ENCODE peak calls at places on chromosomes 6 and 20, in four cellular contexts. Z is HCT116, Y is upper lobe of left lung, I is Panc1. V is an unnamed sample.

GRCh38 chr6:6678811-6679210 is 90.3 kb downstream of the LY86 start:
- ATAC-seq in Y (no peak), Z (peak), I (no peak), V (no peak)

GRCh38 chr6:137230547-137230946 is 11.4 kb upstream of the IFNGR1 start:
- ATAC-seq in Z (no peak), Y (peak), I (no peak), V (no peak)

GRCh38 chr6:32623693-32624092 is 13.5 kb upstream of the HLA-DQA1 start:
- ATAC-seq in Z (no peak), I (no peak), Y (peak), V (no peak)

GRCh38 chr20:58492795-58493538 is 22.2 kb downstream of the APCDD1L start:
- ATAC-seq in I (no peak), Y (no peak), Z (no peak), V (no peak)

GRCh38 chr6:52260634-52261033 is 16.3 kb upstream of the IL17F start:
- ATAC-seq in Y (no peak), Z (no peak), I (peak), V (no peak)

GRCh38 chr6:148947621-148948444 is 201.0 kb downstream of the UST start:
- ATAC-seq in Z (peak), I (peak), Y (peak), V (peak)

GRCh38 chr6:70389261-70389660 is 24.0 kb upstream of the FAM135A start:
- ATAC-seq in I (no peak), Z (no peak), Y (no peak), V (no peak)

GRCh38 chr20:24102290-24102689 is 113.7 kb upstream of the GGTLC1 start:
- ATAC-seq in Y (no peak), I (peak), Z (peak), V (no peak)

GRCh38 chr6:57209030-57209429 is 13.1 kb downstream of the RAB23 start:
- ATAC-seq in I (no peak), Y (no peak), Z (no peak), V (no peak)

GRCh38 chr6:46734867-46735719 is at the start of gene PLA2G7:
- ATAC-seq in Z (peak), I (peak), Y (peak), V (peak)

DNA sequence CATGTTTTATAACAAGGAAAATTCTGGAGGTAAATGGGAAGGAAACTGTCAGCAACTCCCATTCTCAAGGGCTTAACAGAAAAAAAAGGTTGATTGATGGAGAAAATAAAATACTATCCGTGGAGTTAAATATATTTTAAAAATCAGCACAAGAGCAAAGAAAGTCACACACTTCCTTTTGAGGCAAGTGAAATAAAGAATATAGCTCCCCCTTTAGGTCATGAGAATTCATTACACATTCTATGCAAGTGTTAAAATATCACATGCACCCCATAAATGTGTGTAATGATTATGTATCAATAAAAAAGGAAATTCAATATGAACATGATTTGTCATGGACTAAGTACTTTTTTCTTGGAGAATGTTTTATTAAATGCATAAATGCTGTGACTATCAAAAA is 349.2 kb downstream of the TPBG start:
- ATAC-seq in Y (no peak), I (no peak), Z (no peak), V (no peak)
- TF ChIP-seq CTCF in Y (no peak), I (peak), Z (peak), V (no peak)

GRCh38 chr6:105272783-105273182 is 93.0 kb upstream of the POPDC3 start:
- ATAC-seq in I (peak), Y (peak), Z (peak), V (no peak)

GRCh38 chr6:105275542-105275941 is 95.7 kb upstream of the POPDC3 start:
- ATAC-seq in I (no peak), Z (no peak), Y (no peak), V (no peak)

GRCh38 chr6:105276374-105276773 is 96.6 kb upstream of the POPDC3 start:
- ATAC-seq in Y (no peak), Z (no peak), I (no peak), V (no peak)

GRCh38 chr6:105273589-105273988 is 93.8 kb upstream of the POPDC3 start:
- ATAC-seq in Y (no peak), Z (no peak), I (no peak), V (no peak)

GRCh38 chr6:105274678-105275077 is 94.9 kb upstream of the POPDC3 start:
- ATAC-seq in Y (no peak), I (no peak), Z (no peak), V (no peak)
- TF ChIP-seq POLR2AphosphoS5 in Y (no peak), I (no peak), Z (no peak), V (no peak)

DNA sequence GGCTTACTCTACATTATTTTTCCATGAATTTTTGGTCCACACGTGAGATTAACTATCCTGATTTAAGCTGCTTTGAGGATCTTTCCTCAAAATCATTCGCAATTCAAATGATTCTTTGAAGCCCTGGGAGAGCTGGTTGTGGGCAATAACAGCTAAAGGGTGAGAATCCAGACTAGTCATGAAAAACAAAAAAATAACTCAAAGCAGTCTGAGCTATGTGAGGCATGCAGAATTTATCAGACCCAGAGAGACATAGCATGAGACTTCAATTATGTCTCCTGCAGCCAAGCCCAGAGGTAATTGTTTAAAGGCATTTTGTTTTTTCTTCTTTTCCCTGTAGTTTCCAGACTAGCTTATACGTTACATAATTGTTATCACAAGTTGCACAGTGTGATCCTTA is 517.3 kb upstream of the PTCHD4 start:
- ATAC-seq in Y (no peak), I (no peak), Z (no peak), V (no peak)
- TF ChIP-seq CTCF in Y (no peak), I (no peak), Z (no peak), V (no peak)

DNA sequence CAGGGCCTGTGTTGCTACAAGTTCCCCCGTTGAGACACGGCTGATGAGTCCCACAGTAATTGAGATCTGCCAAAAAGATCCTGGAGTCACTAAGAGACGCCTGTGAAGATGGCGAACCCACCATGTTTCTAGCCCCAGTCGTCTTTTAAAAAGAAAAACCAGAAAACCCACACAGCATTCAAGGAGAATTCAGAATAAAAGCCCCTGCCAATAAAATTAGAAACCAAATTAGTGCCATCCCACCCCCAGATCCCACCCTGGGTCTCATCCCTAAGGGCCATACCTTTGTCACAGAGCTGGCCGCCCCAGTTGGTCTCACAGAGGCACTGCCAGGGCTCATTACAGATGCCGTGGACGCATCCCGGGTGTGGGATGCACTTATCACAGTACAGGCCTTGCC is 21.6 kb downstream of the JAG1 start:
- ATAC-seq in I (no peak), Y (no peak), Z (no peak), V (no peak)
- TF ChIP-seq POLR2AphosphoS5 in I (no peak), Y (no peak), Z (no peak), V (no peak)

DNA sequence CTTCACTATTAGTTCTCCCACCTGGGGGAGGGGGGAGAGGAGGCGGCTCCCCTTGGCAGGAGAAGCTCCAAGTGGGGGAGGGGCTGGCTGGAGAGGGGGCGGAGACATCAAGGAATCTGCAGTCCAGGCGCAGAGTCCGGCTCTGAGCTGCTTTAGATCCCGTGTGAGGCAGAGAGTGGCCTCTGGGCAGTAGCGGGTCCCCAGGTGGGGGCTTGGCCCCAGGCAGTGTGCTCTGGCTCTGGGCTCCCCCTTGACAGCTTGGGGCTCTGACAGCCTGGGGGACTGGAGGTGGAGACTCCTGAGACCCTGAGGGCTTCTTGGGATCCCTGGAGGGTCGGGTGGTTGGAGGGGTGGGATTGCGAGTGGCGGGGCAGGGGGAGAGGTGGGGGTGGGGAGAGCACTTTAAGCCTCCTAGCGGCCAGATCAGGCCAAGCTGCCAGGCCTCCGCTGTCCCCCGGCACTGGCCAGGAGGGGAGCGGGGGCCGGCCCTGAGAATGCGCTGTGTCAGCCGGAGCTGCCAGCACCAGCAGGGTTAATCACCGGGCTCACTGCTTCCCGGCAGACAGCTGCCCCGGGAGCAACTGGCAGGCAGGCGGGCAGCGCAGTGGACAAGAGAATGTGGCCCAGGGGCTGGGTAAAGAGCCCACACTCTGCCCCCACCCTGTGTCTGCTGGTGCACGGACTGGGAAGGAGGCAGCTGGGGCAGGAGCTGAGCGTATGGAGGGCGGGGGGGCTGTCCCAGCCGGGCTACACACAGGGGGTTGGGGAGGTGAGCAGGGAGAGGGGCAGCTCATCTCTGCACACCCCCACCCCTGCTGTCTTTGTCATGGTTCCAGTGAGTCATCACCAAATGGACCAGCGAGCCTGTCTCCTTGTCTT is 1.8 kb upstream of the LAMA5 start:
- ATAC-seq in Y (peak), I (peak), Z (peak), V (peak)
- TF ChIP-seq CTCF in Y (peak), I (peak), Z (peak), V (no peak)

V was measured in gastroesophageal sphincter.